ENCODE peak calls at places on chromosomes 7 and 10, in seven cellular contexts. I is astrocyte of the cerebellum, K is BJ, A is gastrocnemius medialis, X is mammary epithelial cell, M is fibroblast of villous mesenchyme, L is brain microvascular endothelial cell. B is an unnamed sample.

GRCh38 chr7:78924581-78924980 is 528.9 kb downstream of the MAGI2 start:
- DNase-seq in I (peak; percentile 20), K (no peak), A (no peak), X (peak; percentile 4), M (peak; percentile 32), L (peak; percentile 20), B (peak; percentile 45)

GRCh38 chr7:131190581-131190980 is 137.1 kb upstream of the MKLN1 start:
- DNase-seq in I (no peak), K (no peak), A (no peak), X (no peak), M (no peak), L (no peak), B (no peak)

GRCh38 chr10:44370731-44371248 is 14.1 kb downstream of the CXCL12 start:
- DNase-seq in I (no peak), K (no peak), A (no peak), X (no peak), M (no peak), L (no peak), B (no peak)

GRCh38 chr7:96775046-96775445 is 65.4 kb upstream of the SEM1 start:
- DNase-seq in I (no peak), K (no peak), A (no peak), X (no peak), M (no peak), L (no peak), B (no peak)

GRCh38 chr7:107638594-107638993 is 22.0 kb upstream of the SLC26A4 start:
- DNase-seq in I (no peak), K (no peak), A (no peak), X (no peak), M (no peak), L (no peak), B (no peak)

GRCh38 chr10:59464483-59464882 is 102.1 kb upstream of the FAM13C start:
- DNase-seq in I (no peak), K (no peak), A (no peak), X (no peak), M (no peak), L (no peak), B (no peak)

GRCh38 chr10:44908071-44908709 is 2.9 kb upstream of the TMEM72 start:
- DNase-seq in I (no peak), K (no peak), A (peak; percentile 84), X (no peak), M (peak; percentile 55), L (peak; percentile 7), B (peak; percentile 13)

GRCh38 chr7:2024227-2024918 is 208.4 kb downstream of the MAD1L1 start:
- DNase-seq in I (no peak), K (no peak), A (peak; percentile 12), X (no peak), M (peak; percentile 17), L (peak; percentile 32), B (no peak)

GRCh38 chr7:42666994-42667393 is 244.9 kb downstream of the C7orf25 start:
- DNase-seq in I (no peak), K (no peak), A (no peak), X (no peak), M (no peak), L (no peak), B (no peak)

GRCh38 chr10:71396084-71396713 is 521 bp upstream of the CDH23 start:
- DNase-seq in I (peak; percentile 3), K (no peak), A (peak; percentile 43), X (no peak), M (no peak), L (no peak), B (no peak)

GRCh38 chr7:4694653-4695335 is 12.7 kb downstream of the FOXK1 start:
- DNase-seq in I (peak; percentile 69), K (no peak), A (peak; percentile 87), X (no peak), M (peak; percentile 75), L (peak; percentile 45), B (peak; percentile 89)

GRCh38 chr7:127581716-127582115 is 3.7 kb downstream of the GCC1 start:
- DNase-seq in I (no peak), K (no peak), A (no peak), X (no peak), M (peak; percentile 23), L (no peak), B (no peak)

GRCh38 chr10:79425074-79425532 is 20.3 kb downstream of the ZCCHC24 start:
- DNase-seq in I (no peak), K (no peak), A (peak; percentile 70), X (no peak), M (no peak), L (no peak), B (no peak)

GRCh38 chr7:140677496-140677895 is 4.8 kb downstream of the ADCK2 start:
- DNase-seq in I (no peak), K (no peak), A (no peak), X (no peak), M (no peak), L (no peak), B (no peak)

GRCh38 chr7:2572101-2572842 is 13.5 kb downstream of the IQCE start:
- DNase-seq in I (no peak), K (no peak), A (no peak), X (peak; percentile 51), M (peak; percentile 70), L (peak; percentile 61), B (peak; percentile 78)

GRCh38 chr7:129271500-129272355 is 46.9 kb downstream of the AHCYL2 start:
- DNase-seq in I (peak; percentile 29), K (no peak), A (no peak), X (peak; percentile 54), M (peak; percentile 69), L (peak; percentile 48), B (peak; percentile 74)

DNA sequence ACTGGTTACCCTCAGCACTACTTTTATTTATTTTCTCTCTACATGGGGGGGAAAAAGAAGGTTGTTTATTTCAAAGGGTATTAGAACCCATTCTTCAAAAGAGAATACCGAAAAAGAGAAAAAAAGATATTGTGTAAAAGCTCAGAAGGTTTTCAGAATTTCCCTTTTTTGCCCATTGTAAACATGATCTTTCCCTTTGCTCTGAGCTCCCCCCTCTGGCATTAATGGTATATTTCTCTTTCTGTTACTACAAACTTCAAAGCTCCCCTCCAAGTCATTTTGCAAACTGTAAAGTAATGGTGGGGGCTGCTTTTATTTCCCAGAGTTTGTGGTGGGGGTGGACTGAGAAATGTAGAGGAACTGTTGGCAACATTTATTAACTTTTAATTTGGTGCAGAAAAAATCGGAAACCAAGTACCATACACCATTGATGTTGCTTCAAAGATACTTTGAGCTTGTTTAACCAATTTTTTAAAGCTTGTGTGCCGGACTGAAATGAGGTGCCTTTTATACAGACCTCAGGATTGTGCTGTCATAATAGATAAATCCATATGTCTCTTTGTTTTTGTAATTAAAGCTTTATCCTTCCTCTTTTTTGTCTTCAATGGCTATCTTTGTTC is 181.5 kb downstream of the EXOC4 start:
- DNase-seq in I (peak; percentile 22), K (no peak), A (no peak), X (peak; percentile 8), M (peak; percentile 49), L (no peak), B (peak; percentile 47)
- TF ChIP-seq CTCF in I (peak; percentile 49), K (peak; percentile 54), A (peak; percentile 15), X (peak; percentile 35), M (peak; percentile 58), L (peak; percentile 57), B (peak; percentile 56)

GRCh38 chr7:137996871-137997270 is 5.0 kb downstream of the CREB3L2 start:
- DNase-seq in I (no peak), K (no peak), A (no peak), X (no peak), M (no peak), L (no peak), B (no peak)

GRCh38 chr7:138000081-138000701 is 1.7 kb downstream of the CREB3L2 start:
- DNase-seq in I (peak; percentile 97), K (peak; percentile 92), A (peak; percentile 58), X (peak; percentile 66), M (peak; percentile 100), L (peak; percentile 98), B (peak; percentile 98)

GRCh38 chr7:137996386-137996851 is 5.5 kb downstream of the CREB3L2 start:
- DNase-seq in I (peak; percentile 79), K (no peak), A (peak; percentile 34), X (no peak), M (peak; percentile 92), L (peak; percentile 87), B (peak; percentile 92)

GRCh38 chr7:137999496-138000080 is 2.3 kb downstream of the CREB3L2 start:
- DNase-seq in I (no peak), K (no peak), A (no peak), X (peak; percentile 42), M (peak; percentile 46), L (no peak), B (peak; percentile 31)

GRCh38 chr7:137998250-137998649 is 3.6 kb downstream of the CREB3L2 start:
- DNase-seq in I (no peak), K (no peak), A (no peak), X (no peak), M (peak; percentile 59), L (peak; percentile 8), B (no peak)
- H3K4me3 ChIP-seq in I (no peak overlapping the region), K (no peak overlapping the region), A (no peak overlapping the region), X (no peak overlapping the region), M (peak overlapping the region; percentile 98), L (peak overlapping the region; percentile 100), B (no peak overlapping the region)

GRCh38 chr10:104139221-104139620 is 17.2 kb downstream of the SFR1 start:
- DNase-seq in I (no peak), K (no peak), A (no peak), X (no peak), M (peak; percentile 12), L (no peak), B (peak; percentile 33)
- TF ChIP-seq CTCF in I (peak; percentile 30), K (peak; percentile 48), A (no peak), X (peak; percentile 27), M (peak; percentile 51), L (peak; percentile 63), B (peak; percentile 58)

GRCh38 chr7:73428697-73429005 is 4.9 kb upstream of the FZD9 start:
- DNase-seq in I (no peak), K (no peak), A (no peak), X (no peak), M (no peak), L (no peak), B (no peak)

GRCh38 chr7:73429218-73429617 is 4.4 kb upstream of the FZD9 start:
- DNase-seq in I (no peak), K (no peak), A (no peak), X (no peak), M (no peak), L (no peak), B (peak; percentile 37)

GRCh38 chr7:73431041-73431835 is 2.3 kb upstream of the FZD9 start:
- DNase-seq in I (no peak), K (no peak), A (no peak), X (no peak), M (no peak), L (no peak), B (no peak)

GRCh38 chr7:73427902-73428696 is 5.5 kb upstream of the FZD9 start:
- DNase-seq in I (no peak), K (no peak), A (no peak), X (no peak), M (no peak), L (no peak), B (no peak)

GRCh38 chr7:73429622-73430505 is 3.7 kb upstream of the FZD9 start:
- DNase-seq in I (no peak), K (no peak), A (no peak), X (no peak), M (no peak), L (no peak), B (no peak)
- H3K4me3 ChIP-seq in I (no peak overlapping the region), K (no peak overlapping the region), A (no peak overlapping the region), X (no peak overlapping the region), M (no peak overlapping the region), L (no peak overlapping the region), B (no peak overlapping the region)

GRCh38 chr10:112689327-112689726 is 242.3 kb downstream of the VTI1A start:
- DNase-seq in I (no peak), K (no peak), A (no peak), X (peak; percentile 1), M (peak; percentile 25), L (no peak), B (peak; percentile 47)
- TF ChIP-seq CTCF in I (peak; percentile 51), K (peak; percentile 45), A (peak; percentile 11), X (peak; percentile 18), M (peak; percentile 64), L (peak; percentile 70), B (peak; percentile 51)

GRCh38 chr10:101569465-101569837 is 18.6 kb downstream of the POLL start:
- DNase-seq in I (no peak), K (no peak), A (no peak), X (no peak), M (no peak), L (no peak), B (no peak)
- H3K4me3 ChIP-seq in I (peak overlapping the region; percentile 56), K (peak overlapping the region; percentile 71), A (no peak overlapping the region), X (peak overlapping the region; percentile 56), M (peak overlapping the region; percentile 70), L (peak overlapping the region; percentile 59), B (peak overlapping the region; percentile 62)

B was measured in fibroblast of mammary gland.